ENCODE peak calls at places on chromosomes 5 and 9, in four cellular contexts. L is osteocyte, E is astrocyte of the spinal cord, W is AG10803. Y is an unnamed sample.

GRCh38 chr9:6845881-6846280 is 88.1 kb downstream of the KDM4C start:
- DNase-seq in L (no peak), E (no peak), W (peak), Y (no peak)

GRCh38 chr5:111386832-111387162 is 125.5 kb downstream of the STARD4 start:
- DNase-seq in L (no peak), E (no peak), W (no peak), Y (no peak)

GRCh38 chr5:157100140-157100679 is 8.6 kb downstream of the HAVCR2 start:
- DNase-seq in L (no peak), E (peak), W (peak), Y (no peak)

GRCh38 chr5:80707645-80708044 is 52.9 kb upstream of the DHFR start:
- DNase-seq in L (no peak), E (no peak), W (peak), Y (no peak)

GRCh38 chr9:97545507-97545906 is 44.0 kb downstream of the TMOD1 start:
- DNase-seq in L (no peak), E (no peak), W (no peak), Y (no peak)

GRCh38 chr9:126591083-126591482 is 22.6 kb upstream of the LMX1B start:
- DNase-seq in L (no peak), E (no peak), W (no peak), Y (no peak)

GRCh38 chr9:81585191-81585763 is 104.1 kb downstream of the TLE1 start:
- DNase-seq in L (no peak), E (no peak), W (peak), Y (no peak)

GRCh38 chr9:87786876-87787275 is 61.0 kb downstream of the CTSL start:
- DNase-seq in L (no peak), E (no peak), W (no peak), Y (no peak)

GRCh38 chr9:131312822-131313770 is 23.6 kb downstream of the PLPP7 start:
- DNase-seq in L (no peak), E (no peak), W (no peak), Y (no peak)

GRCh38 chr5:74916831-74917710 is 50.9 kb upstream of the FAM169A start:
- DNase-seq in L (no peak), E (peak), W (peak), Y (no peak)

GRCh38 chr9:99264070-99264469 is 42.0 kb downstream of the SEC61B start:
- DNase-seq in L (no peak), E (no peak), W (no peak), Y (no peak)

GRCh38 chr5:18314192-18314778 is 680.0 kb downstream of the TAF11L14 start:
- DNase-seq in L (no peak), E (peak), W (peak), Y (no peak)

GRCh38 chr9:134136117-134136996 is 475 bp downstream of the WDR5 start:
- DNase-seq in L (no peak), E (peak), W (no peak), Y (peak)

GRCh38 chr9:131722260-131722659 is 17.6 kb downstream of the RAPGEF1 start:
- DNase-seq in L (no peak), E (no peak), W (no peak), Y (no peak)

GRCh38 chr9:96505316-96505991 is 55.5 kb downstream of the HABP4 start:
- DNase-seq in L (no peak), E (no peak), W (peak), Y (no peak)

GRCh38 chr9:93136011-93136440 is 2.0 kb upstream of the NINJ1 start:
- DNase-seq in L (no peak), E (peak), W (no peak), Y (no peak)

GRCh38 chr5:74934949-74935751 is 69.0 kb upstream of the FAM169A start:
- DNase-seq in L (no peak), E (peak), W (peak), Y (no peak)

GRCh38 chr5:177489119-177489716 is 8.2 kb downstream of the PDLIM7 start:
- DNase-seq in L (no peak), E (no peak), W (no peak), Y (no peak)

GRCh38 chr5:177486256-177486655 is 11.1 kb downstream of the PDLIM7 start:
- DNase-seq in L (no peak), E (no peak), W (no peak), Y (no peak)

GRCh38 chr5:177487144-177487543 is 10.3 kb downstream of the PDLIM7 start:
- DNase-seq in L (no peak), E (no peak), W (no peak), Y (no peak)

GRCh38 chr5:177490311-177490991 is 7.0 kb downstream of the PDLIM7 start:
- DNase-seq in L (no peak), E (no peak), W (no peak), Y (no peak)

GRCh38 chr5:177487975-177488374 is 9.4 kb downstream of the PDLIM7 start:
- DNase-seq in L (no peak), E (no peak), W (no peak), Y (no peak)
- TF ChIP-seq CTCF in L (no peak), E (no peak), W (peak), Y (no peak)

DNA sequence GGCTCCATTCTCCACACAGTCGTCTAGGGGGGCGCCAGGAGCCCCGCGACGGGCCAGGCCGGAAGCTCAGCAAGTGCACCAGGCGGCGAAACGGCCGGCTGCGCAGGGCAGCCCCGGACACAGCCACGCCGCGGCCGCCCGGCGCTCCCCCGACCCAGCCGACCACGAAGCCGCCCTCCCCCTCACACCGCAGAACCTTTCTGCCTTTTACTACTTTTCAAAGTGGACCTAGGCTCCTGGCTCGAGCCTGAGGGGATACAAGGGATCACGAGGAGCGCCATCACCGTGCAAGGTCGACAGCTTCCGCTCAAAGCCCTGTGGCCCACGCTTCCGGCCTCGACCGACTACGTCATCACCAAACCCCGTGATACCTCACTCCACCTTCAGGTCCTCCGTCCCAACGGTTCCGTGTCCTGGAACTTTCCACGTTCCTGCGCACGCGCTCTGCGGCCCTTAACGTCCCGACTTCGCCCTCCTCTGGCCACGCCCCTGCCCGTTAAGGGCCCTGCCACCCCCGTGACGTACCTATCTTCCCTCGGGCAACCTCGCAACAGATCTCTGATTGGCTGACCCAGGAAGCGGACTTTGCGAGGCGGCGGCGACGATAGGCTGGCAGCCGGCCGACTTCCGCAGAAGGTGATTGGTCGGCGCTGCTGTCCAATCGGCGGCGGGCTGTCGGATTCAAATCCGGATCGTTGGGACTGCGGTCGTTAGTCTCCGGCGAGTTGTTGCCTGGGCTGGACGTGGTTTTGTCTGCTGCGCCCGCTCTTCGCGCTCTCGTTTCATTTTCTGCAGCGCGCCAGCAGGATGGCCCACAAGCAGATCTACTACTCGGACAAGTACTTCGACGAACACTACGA is at the start of gene CKS2:
- DNase-seq in L (peak), E (peak), W (peak), Y (peak)
- TF ChIP-seq CTCF in L (no peak), E (no peak), W (no peak), Y (no peak)

GRCh38 chr5:13218518-13218917 is 726.0 kb downstream of the DNAH5 start:
- DNase-seq in L (no peak), E (no peak), W (no peak), Y (no peak)
- TF ChIP-seq CTCF in L (no peak), E (peak), W (peak), Y (no peak)

GRCh38 chr5:96655085-96655484 is 7.1 kb upstream of the CAST start:
- DNase-seq in L (no peak), E (no peak), W (no peak), Y (no peak)
- TF ChIP-seq CTCF in L (no peak), E (no peak), W (no peak), Y (no peak)

GRCh38 chr5:6302684-6303083 is 75.7 kb downstream of the MED10 start:
- DNase-seq in L (no peak), E (no peak), W (no peak), Y (no peak)
- TF ChIP-seq CTCF in L (no peak), E (no peak), W (no peak), Y (no peak)

GRCh38 chr5:175206651-175207050 is 237.3 kb downstream of the DRD1 start:
- DNase-seq in L (no peak), E (no peak), W (no peak), Y (no peak)
- TF ChIP-seq CTCF in L (no peak), E (no peak), W (no peak), Y (no peak)

DNA sequence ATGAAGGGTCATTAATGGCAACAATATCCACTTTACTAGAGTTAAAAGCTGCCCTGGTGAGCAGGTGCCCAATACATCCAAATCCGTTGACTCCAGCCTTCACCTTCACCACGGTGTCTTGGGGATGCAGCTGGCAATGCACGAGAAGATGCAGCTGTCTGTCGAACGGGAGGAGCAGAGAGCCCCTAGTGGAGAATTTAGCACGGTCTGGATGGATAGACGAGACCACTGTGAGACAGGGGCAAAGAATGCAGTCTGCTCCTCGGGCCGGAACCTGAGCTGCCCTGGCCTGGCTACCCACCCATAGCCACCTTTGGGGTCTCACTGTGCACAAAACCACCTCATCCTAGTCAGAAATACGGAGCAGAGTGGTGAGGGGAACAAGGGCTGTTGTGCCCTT is 35.1 kb downstream of the ADRA1B start:
- DNase-seq in L (no peak), E (peak), W (no peak), Y (no peak)
- TF ChIP-seq CTCF in L (peak), E (peak), W (no peak), Y (no peak)

Y was measured in natural killer cell.